ENCODE peak calls at places on chromosomes 2 and 18, in seven cellular contexts. A is OCI-LY7, R is naive B cell, J is iPS-NIHi11, V is nucleus accumbens, F is pancreas, U is endothelial cell. S is an unnamed sample.

GRCh38 chr2:25674003-25674362 is 606 bp upstream of the DTNB start:
- DNase-seq in U (no peak), A (no peak), F (no peak), V (no peak), J (no peak), R (no peak), S (no peak)

GRCh38 chr2:235614176-235614860 is 120.5 kb downstream of the AGAP1 start:
- DNase-seq in V (no peak), F (no peak), U (no peak), J (no peak), R (no peak), A (no peak), S (peak)

GRCh38 chr2:26913599-26914285 is 56.7 kb upstream of the MAPRE3 start:
- DNase-seq in R (no peak), V (no peak), J (no peak), A (no peak), U (no peak), F (no peak), S (no peak)

GRCh38 chr18:75261430-75262223 is 51.0 kb downstream of the TSHZ1 start:
- DNase-seq in R (no peak), J (no peak), A (no peak), F (no peak), U (no peak), V (no peak), S (no peak)

GRCh38 chr2:192151848-192152247 is 42.9 kb downstream of the TMEFF2 start:
- DNase-seq in U (no peak), V (no peak), R (no peak), F (no peak), J (no peak), A (no peak), S (no peak)

GRCh38 chr2:233031556-233032500 is 644 bp upstream of the NEU2 start:
- DNase-seq in A (no peak), J (no peak), U (no peak), R (no peak), V (peak), F (no peak), S (no peak)

GRCh38 chr2:29011650-29012060 is 30.6 kb downstream of the TOGARAM2 start:
- DNase-seq in V (no peak), J (no peak), R (peak), U (no peak), F (no peak), A (no peak), S (peak)

GRCh38 chr2:20624156-20624883 is 26.6 kb downstream of the HS1BP3 start:
- DNase-seq in J (no peak), V (no peak), R (no peak), A (no peak), U (no peak), F (no peak), S (no peak)

GRCh38 chr2:56703001-56703400 is 519.2 kb downstream of the CCDC85A start:
- DNase-seq in V (no peak), F (no peak), U (no peak), R (no peak), A (no peak), J (no peak), S (no peak)

GRCh38 chr2:174694196-174694878 is 69.9 kb downstream of the CHRNA1 start:
- DNase-seq in A (no peak), U (no peak), F (no peak), R (no peak), J (no peak), V (no peak), S (no peak)

GRCh38 chr2:201911372-201911771 is 105.0 kb downstream of the CDK15 start:
- DNase-seq in F (no peak), R (no peak), V (no peak), A (no peak), J (no peak), U (no peak), S (no peak)

GRCh38 chr2:231364061-231364460 is 31.4 kb upstream of the B3GNT7 start:
- DNase-seq in R (no peak), J (no peak), A (no peak), V (no peak), F (no peak), U (no peak), S (no peak)

GRCh38 chr2:72915907-72916742 is 1.2 kb upstream of the EMX1 start:
- DNase-seq in U (peak), J (peak), F (peak), R (no peak), V (no peak), A (peak), S (no peak)

GRCh38 chr18:10160251-10160650 is 246.4 kb downstream of the VAPA start:
- DNase-seq in R (no peak), V (no peak), J (no peak), F (no peak), A (no peak), U (no peak), S (no peak)

GRCh38 chr2:189409136-189409535 is 32.1 kb upstream of the WDR75 start:
- DNase-seq in J (peak), F (no peak), V (no peak), U (no peak), A (no peak), R (no peak), S (no peak)

GRCh38 chr2:224183086-224183485 is 144.0 kb upstream of the SERPINE2 start:
- DNase-seq in U (no peak), A (no peak), V (no peak), F (no peak), R (no peak), J (no peak), S (no peak)

GRCh38 chr2:237685408-237685807 is 58.0 kb downstream of the LRRFIP1 start:
- DNase-seq in J (peak), A (no peak), U (no peak), F (no peak), R (no peak), V (no peak), S (no peak)

GRCh38 chr2:101775636-101776035 is 78.1 kb downstream of the MAP4K4 start:
- DNase-seq in U (no peak), J (no peak), F (no peak), V (no peak), R (no peak), A (no peak), S (no peak)

GRCh38 chr2:164044637-164045036 is 308.8 kb upstream of the FIGN start:
- DNase-seq in R (no peak), A (no peak), V (no peak), U (no peak), F (no peak), J (no peak), S (no peak)

GRCh38 chr2:165895974-165896373 is 57.6 kb downstream of the TTC21B start:
- DNase-seq in F (no peak), A (peak), R (no peak), U (no peak), V (no peak), J (no peak), S (no peak)

GRCh38 chr2:105328281-105329196 is 996 bp downstream of the TGFBRAP1 start:
- DNase-seq in R (peak), A (peak), V (no peak), J (no peak), U (no peak), F (peak), S (peak)

GRCh38 chr2:241511091-241511741 is 2.8 kb upstream of the STK25 start:
- DNase-seq in U (no peak), F (peak), V (no peak), R (no peak), A (no peak), J (no peak), S (no peak)

GRCh38 chr2:127634626-127635379 is 11.2 kb upstream of the GPR17 start:
- DNase-seq in F (no peak), U (no peak), V (no peak), J (no peak), A (no peak), R (no peak), S (no peak)

GRCh38 chr2:182867411-182868048 is 1.1 kb upstream of the FRZB start:
- DNase-seq in U (no peak), V (no peak), F (no peak), A (no peak), J (peak), R (no peak), S (no peak)

GRCh38 chr2:108417254-108417653 is 31.8 kb upstream of the GCC2 start:
- DNase-seq in V (no peak), U (no peak), F (no peak), J (peak), A (peak), R (no peak), S (no peak)

GRCh38 chr2:96636772-96637171 is 1.3 kb downstream of the KANSL3 start:
- DNase-seq in F (no peak), U (no peak), J (no peak), A (no peak), R (no peak), V (no peak), S (peak)

S was measured in DND-41.